ENCODE peak calls at places on chromosomes 7 and 10, in nine cellular contexts. T, M, S, V, K, R, Z, Q and G are unnamed samples.

GRCh38 chr7:23530901-23531793 is 634 bp downstream of the TRA2A start:
- DNase-seq in Q (peak; percentile 62), R (no peak), T (peak; percentile 62), Z (peak; percentile 56), M (peak; percentile 4), K (peak; percentile 42), S (peak; percentile 71), V (peak; percentile 22), G (peak; percentile 24)

GRCh38 chr7:110557-111232 is 81.7 kb upstream of the FAM20C start:
- DNase-seq in Q (no peak), T (no peak), M (no peak), R (no peak), S (no peak), V (no peak), K (no peak), Z (no peak), G (no peak)

GRCh38 chr10:60399343-60399742 is 9.7 kb upstream of the ANK3 start:
- DNase-seq in K (no peak), Z (no peak), R (no peak), Q (no peak), M (no peak), V (no peak), T (no peak), S (no peak), G (no peak)

GRCh38 chr10:116287906-116288501 is 15.0 kb upstream of the GFRA1 start:
- DNase-seq in S (peak; percentile 71), Z (peak; percentile 74), T (no peak), V (no peak), K (no peak), M (no peak), Q (no peak), R (no peak), G (peak; percentile 44)

GRCh38 chr10:79260803-79261740 is 86.2 kb upstream of the PPIF start:
- DNase-seq in T (no peak), Q (no peak), V (no peak), K (no peak), M (no peak), R (no peak), S (peak; percentile 50), Z (peak; percentile 83), G (no peak)

GRCh38 chr10:33523236-33523792 is 188.8 kb upstream of the NRP1 start:
- DNase-seq in K (no peak), T (no peak), S (no peak), Z (no peak), Q (no peak), M (no peak), R (no peak), V (no peak), G (no peak)

GRCh38 chr10:81784111-81784597 is 90.8 kb upstream of the NRG3 start:
- DNase-seq in Z (no peak), S (no peak), K (no peak), T (no peak), Q (no peak), V (no peak), M (no peak), R (no peak), G (no peak)

GRCh38 chr10:3902809-3903410 is 117.9 kb upstream of the KLF6 start:
- DNase-seq in M (no peak), Z (no peak), K (no peak), V (no peak), Q (no peak), R (no peak), T (no peak), S (peak; percentile 75), G (no peak)

GRCh38 chr7:76333388-76334101 is 25.2 kb downstream of the YWHAG start:
- DNase-seq in V (no peak), R (no peak), Q (no peak), Z (no peak), M (no peak), T (no peak), K (no peak), S (no peak), G (no peak)

GRCh38 chr7:131480384-131481315 is 75.8 kb downstream of the PODXL start:
- DNase-seq in V (no peak), Z (no peak), T (no peak), R (no peak), K (no peak), Q (no peak), S (peak; percentile 65), M (no peak), G (no peak)